ENCODE peak calls at places on chromosomes 7 and 10, in eight cellular contexts. P is CD8-positive, alpha-beta memory T cell; G is mucosa of descending colon; N is dorsolateral prefrontal cortex; W is OCI-LY7; J is astrocyte of the spinal cord; Q is cardiac muscle cell; M is adrenal gland. S is an unnamed sample.

GRCh38 chr7:7157887-7158271 is 24.5 kb upstream of the C1GALT1 start:
- DNase-seq in N (no peak), G (no peak), J (peak), P (no peak), W (no peak), Q (peak), M (no peak), S (no peak)

GRCh38 chr10:104447331-104447730 is 93.7 kb downstream of the CFAP58 start:
- DNase-seq in P (no peak), J (no peak), W (no peak), Q (no peak), N (no peak), M (no peak), G (no peak), S (no peak)

GRCh38 chr10:53022663-53023088 is 250.1 kb upstream of the MBL2 start:
- DNase-seq in M (no peak), G (no peak), J (no peak), Q (no peak), W (no peak), P (no peak), N (no peak), S (no peak)

GRCh38 chr10:6052247-6053221 is 9.6 kb downstream of the IL2RA start:
- DNase-seq in J (no peak), M (no peak), Q (no peak), G (peak), N (no peak), P (peak), W (peak), S (peak)

GRCh38 chr10:89659185-89660131 is 14.4 kb upstream of the PANK1 start:
- DNase-seq in J (peak), Q (peak), N (no peak), M (no peak), W (no peak), G (no peak), P (no peak), S (no peak)

GRCh38 chr7:47690902-47691558 is 109.1 kb upstream of the TNS3 start:
- DNase-seq in N (no peak), W (no peak), P (no peak), M (no peak), J (peak), G (no peak), Q (peak), S (no peak)

GRCh38 chr7:51455513-51455912 is 138.9 kb upstream of the COBL start:
- DNase-seq in G (no peak), W (no peak), N (no peak), M (no peak), Q (no peak), J (no peak), P (no peak), S (no peak)

GRCh38 chr10:26311383-26311940 is 94.9 kb downstream of the GAD2 start:
- DNase-seq in M (no peak), N (no peak), Q (no peak), W (peak), J (no peak), P (no peak), G (no peak), S (no peak)

GRCh38 chr7:38328814-38329213 is 55.4 kb upstream of the TARP start:
- DNase-seq in J (no peak), W (no peak), P (no peak), N (no peak), Q (no peak), M (no peak), G (no peak), S (no peak)

GRCh38 chr7:44261239-44261638 is 60.5 kb downstream of the YKT6 start:
- DNase-seq in P (no peak), M (no peak), W (peak), Q (no peak), J (no peak), N (no peak), G (no peak), S (no peak)

GRCh38 chr7:119733480-119733879 is 539.5 kb upstream of the KCND2 start:
- DNase-seq in P (no peak), J (no peak), Q (peak), G (no peak), W (no peak), N (no peak), M (no peak), S (no peak)

GRCh38 chr7:111042842-111043241 is 48.1 kb upstream of the LRRN3 start:
- DNase-seq in P (no peak), G (no peak), N (no peak), J (no peak), M (no peak), W (no peak), Q (no peak), S (no peak)

GRCh38 chr7:74604326-74605020 is 53.0 kb upstream of the GTF2I start:
- DNase-seq in Q (no peak), G (peak), M (peak), N (no peak), J (no peak), W (no peak), P (no peak), S (no peak)

GRCh38 chr7:158166386-158167340 is 421.0 kb downstream of the PTPRN2 start:
- DNase-seq in G (peak), M (no peak), P (no peak), W (no peak), N (no peak), J (no peak), Q (no peak), S (no peak)

GRCh38 chr7:35519971-35520809 is 174.7 kb downstream of the HERPUD2 start:
- DNase-seq in N (no peak), M (peak), P (peak), W (peak), J (peak), G (no peak), Q (peak), S (peak)

GRCh38 chr7:23249486-23249885 is 2.9 kb downstream of the GPNMB start:
- DNase-seq in W (no peak), J (no peak), M (no peak), P (no peak), G (no peak), N (no peak), Q (no peak), S (no peak)

GRCh38 chr10:103504181-103504783 is 10.8 kb downstream of the NEURL1 start:
- DNase-seq in N (no peak), M (peak), Q (peak), W (no peak), G (no peak), J (peak), P (peak), S (peak)

GRCh38 chr7:15963206-15963605 is 276.7 kb upstream of the MEOX2 start:
- DNase-seq in P (no peak), J (no peak), N (no peak), Q (no peak), W (no peak), M (no peak), G (no peak), S (no peak)

GRCh38 chr7:1163121-1163520 is 3.1 kb upstream of the ZFAND2A start:
- DNase-seq in Q (no peak), M (no peak), W (no peak), P (no peak), N (no peak), G (no peak), J (no peak), S (no peak)

GRCh38 chr10:115953203-115953602 is 319.8 kb downstream of the GFRA1 start:
- DNase-seq in G (no peak), J (no peak), W (no peak), Q (no peak), P (no peak), N (no peak), M (no peak), S (no peak)

GRCh38 chr7:20784311-20785210 is 2.1 kb downstream of the SP8 start:
- DNase-seq in P (no peak), J (no peak), W (no peak), M (no peak), Q (no peak), G (no peak), N (no peak), S (no peak)

GRCh38 chr7:20785211-20786048 is 1.3 kb downstream of the SP8 start:
- DNase-seq in W (no peak), Q (no peak), P (no peak), J (no peak), M (no peak), N (no peak), G (no peak), S (no peak)

GRCh38 chr7:20786421-20786778 is 286 bp downstream of the SP8 start:
- DNase-seq in N (no peak), Q (no peak), P (no peak), J (no peak), G (no peak), W (no peak), M (no peak), S (no peak)

GRCh38 chr7:20786779-20787651 is at the start of gene SP8:
- DNase-seq in P (no peak), Q (no peak), J (no peak), G (no peak), W (no peak), M (no peak), N (no peak), S (no peak)

DNA sequence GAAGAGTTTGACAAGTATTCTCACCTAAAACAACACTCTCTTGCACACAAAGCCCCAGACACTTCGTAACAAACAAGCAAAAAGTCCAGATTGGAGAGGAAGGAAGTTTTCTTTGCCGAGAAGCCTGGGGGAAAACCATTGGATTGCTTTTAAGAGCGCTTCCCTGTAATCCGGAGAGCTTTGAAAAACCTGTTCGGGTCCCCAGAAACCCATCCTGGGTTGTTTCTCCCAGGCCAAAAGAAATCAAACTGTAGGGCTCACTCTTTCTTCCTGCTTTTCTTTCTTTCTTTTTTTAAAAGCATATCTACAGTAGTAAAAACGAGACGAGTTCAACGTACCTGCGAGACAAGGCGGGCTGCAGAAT is 655 bp downstream of the SP8 start:
- DNase-seq in N (no peak), P (no peak), Q (no peak), G (no peak), W (no peak), M (no peak), J (no peak), S (no peak)
- H3K4me3 ChIP-seq in N (peak), P (no peak), Q (peak), G (no peak), W (no peak), M (no peak), J (peak), S (no peak)

GRCh38 chr10:73096041-73096451 is 620 bp downstream of the P4HA1 start:
- DNase-seq in W (peak), Q (peak), J (peak), P (peak), M (peak), N (peak), G (peak), S (peak)

GRCh38 chr10:73096452-73097304 is at the start of gene P4HA1:
- DNase-seq in M (peak), G (peak), J (peak), P (peak), N (peak), W (peak), Q (peak), S (peak)

GRCh38 chr10:73099141-73099540 is 2.5 kb upstream of the P4HA1 start:
- DNase-seq in P (no peak), J (no peak), M (no peak), G (no peak), W (no peak), N (no peak), Q (no peak), S (no peak)

GRCh38 chr10:73095479-73096021 is 1.1 kb downstream of the P4HA1 start:
- DNase-seq in M (peak), J (peak), W (peak), P (peak), G (no peak), N (no peak), Q (peak), S (no peak)

GRCh38 chr10:73097305-73097670 is 622 bp upstream of the P4HA1 start:
- DNase-seq in N (no peak), W (no peak), M (no peak), P (no peak), J (no peak), Q (no peak), G (no peak), S (no peak)
- H3K4me3 ChIP-seq in N (peak), W (peak), M (no peak), P (peak), J (peak), Q (peak), G (no peak), S (peak)

GRCh38 chr10:62654966-62655336 is 149.6 kb upstream of the ADO start:
- DNase-seq in N (no peak), W (no peak), J (no peak), P (no peak), M (no peak), Q (no peak), G (no peak), S (no peak)
- H3K4me3 ChIP-seq in N (no peak), W (no peak), J (no peak), P (no peak), M (no peak), Q (no peak), G (no peak), S (no peak)

GRCh38 chr10:93064874-93065660 is 4.5 kb downstream of the CYP26C1 start:
- DNase-seq in G (no peak), N (no peak), Q (no peak), P (no peak), M (no peak), J (no peak), W (no peak), S (no peak)
- H3K4me3 ChIP-seq in G (no peak), N (no peak), Q (no peak), P (no peak), M (no peak), J (no peak), W (no peak), S (no peak)

DNA sequence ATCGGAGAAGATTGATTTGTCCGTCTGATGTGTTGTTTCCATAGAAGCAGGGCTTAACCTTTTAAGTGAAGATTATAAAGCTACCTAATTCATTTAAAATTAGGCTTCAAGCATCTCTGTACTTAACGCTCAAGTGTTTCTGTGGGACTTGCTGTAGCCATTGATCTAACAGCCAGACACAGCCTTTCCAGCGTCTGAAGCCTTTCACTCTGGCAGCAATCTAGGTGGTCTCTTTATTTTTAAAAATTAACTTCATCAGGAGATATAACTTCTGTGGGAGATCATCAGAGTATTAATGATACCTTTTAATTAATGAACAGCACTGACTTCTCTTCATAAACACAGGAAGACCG is 88.1 kb downstream of the BEND7 start:
- DNase-seq in P (no peak), Q (no peak), G (no peak), M (no peak), N (no peak), W (no peak), J (no peak), S (no peak)
- H3K4me3 ChIP-seq in P (no peak), Q (no peak), G (no peak), M (no peak), N (peak), W (peak), J (no peak), S (no peak)

GRCh38 chr10:615583-616152 is 73.8 kb downstream of the DIP2C start:
- DNase-seq in P (no peak), G (peak), M (no peak), J (peak), Q (peak), N (no peak), W (no peak), S (no peak)
- H3K4me3 ChIP-seq in P (no peak), G (no peak), M (no peak), J (no peak), Q (no peak), N (no peak), W (no peak), S (no peak)

DNA sequence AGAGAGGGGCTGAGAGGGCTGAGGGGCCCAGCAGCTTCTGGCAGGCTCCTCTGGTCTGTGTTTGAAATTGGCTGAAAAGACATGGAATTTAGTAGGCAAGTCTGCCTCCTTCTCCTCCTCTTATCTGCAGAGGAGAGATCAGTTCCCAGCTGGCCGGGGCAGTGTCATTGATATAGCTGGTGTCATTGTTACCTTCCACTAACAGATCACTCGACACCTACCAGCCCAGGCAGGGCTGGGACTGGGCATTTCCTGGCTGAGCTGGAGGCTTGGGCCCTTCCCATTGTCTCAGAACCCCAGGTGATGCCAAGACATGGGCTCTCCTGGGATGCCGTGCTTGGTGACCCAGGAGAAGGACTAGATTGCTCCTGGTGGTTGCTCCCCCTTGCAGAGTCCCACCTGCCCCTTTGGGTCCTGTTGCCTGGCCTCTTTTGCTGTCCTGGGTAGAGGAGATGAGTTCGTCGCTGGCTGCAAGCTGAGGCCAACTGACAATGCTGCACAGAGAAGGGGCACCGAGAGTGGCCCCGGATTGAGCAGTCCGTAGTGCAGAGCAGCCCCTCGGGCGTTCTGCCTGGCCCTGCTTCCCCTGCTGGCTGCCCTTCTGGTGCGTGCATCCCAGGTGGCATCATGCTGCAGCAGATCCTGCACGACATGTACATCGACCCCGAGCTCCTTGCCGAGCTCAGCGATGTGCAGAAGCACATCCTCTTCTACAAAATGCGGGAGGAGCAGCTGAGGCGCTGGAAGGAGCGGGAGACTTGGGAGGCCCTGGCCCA is at the start of gene SH2D4B:
- DNase-seq in P (no peak), Q (no peak), W (no peak), J (no peak), N (no peak), M (no peak), G (no peak), S (no peak)
- H3K4me3 ChIP-seq in P (no peak), Q (no peak), W (no peak), J (no peak), N (no peak), M (no peak), G (no peak), S (no peak)

DNA sequence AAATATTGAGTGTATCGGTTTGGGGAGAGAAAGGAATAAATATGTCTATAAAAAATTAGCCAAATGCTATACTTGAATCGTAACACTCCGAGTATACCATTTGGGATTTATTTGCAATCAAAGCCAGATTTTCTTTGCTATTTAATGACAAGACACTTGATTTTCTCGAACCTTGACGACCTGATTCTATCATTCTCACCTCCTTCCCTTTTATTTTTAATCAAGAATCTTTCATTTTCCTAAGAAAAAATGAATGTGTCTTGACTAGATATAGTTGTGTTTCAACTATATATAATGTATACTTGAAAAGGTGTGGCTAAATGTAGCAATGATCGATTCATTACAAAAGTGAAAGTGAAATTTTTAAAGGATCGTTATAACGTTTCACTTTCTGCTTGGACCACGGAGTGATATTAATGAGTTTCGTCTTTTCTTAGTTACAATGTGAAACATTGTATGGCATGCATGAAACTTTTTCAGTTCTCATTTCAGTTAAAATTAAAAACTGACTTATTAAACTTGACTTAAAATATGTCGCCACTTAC is 562 bp downstream of the NUB1 start:
- DNase-seq in N (no peak), M (no peak), G (no peak), P (peak), W (peak), J (peak), Q (no peak), S (no peak)
- H3K4me3 ChIP-seq in N (peak), M (peak), G (peak), P (peak), W (peak), J (peak), Q (peak), S (peak)

S was measured in Jurkat, Clone E6-1.